ENCODE peak calls at places on chromosomes 6 and 20, in ten cellular contexts. One of them, this sample, is unnamed.
A peak's percentile ranks its signal among the peaks of the same experiment; 100 is the strongest.

GRCh38 chr6:54717849-54718455 is 128.6 kb upstream of the FAM83B start:
- DNase-seq in Right ventricle myocardium superior: no peak
- DNase-seq in activated T-helper 1 cell treated with anti-CD3 and anti-CD28 coated beads, Interleukin-12 subunit alpha, Interleukin-12 subunit beta, Interleukin-2, Interleukin-4 antibody, amounts not matched to agents 30 ng/mL and 10 ng/mL and 1 ng/mL, durations not matched to agents 14 hours and 24 hours and 36 hours: no peak
- DNase-seq in AML-193: peak; percentile 58
- DNase-seq in germinal center: peak; percentile 11
- DNase-seq in activated T-helper 9 cell treated with anti-CD3 and anti-CD28 coated beads, Interleukin-2, amount 50 U/mL, for 16 hours: peak; percentile 2
- DNase-seq in stimulated activated CD4-positive, alpha-beta T cell treated with anti-CD3 and anti-CD28 coated beads, TNF-alpha, amount 100 ng/mL, for 24 hours: peak; percentile 40
- DNase-seq in LHCN-M2: peak; percentile 21
- DNase-seq in HFF-Myc: peak; percentile 36
- DNase-seq in C1 segment of cervical spinal cord: no peak
- DNase-seq in this sample: peak; percentile 20

GRCh38 chr6:170459451-170459850 is 93.7 kb downstream of the PSMB1 start:
- DNase-seq in Right ventricle myocardium superior: no peak
- DNase-seq in activated T-helper 9 cell treated with anti-CD3 and anti-CD28 coated beads, Interleukin-2, amount 50 U/mL, for 16 hours: no peak
- DNase-seq in germinal center: peak; percentile 14
- DNase-seq in HFF-Myc: no peak
- DNase-seq in AML-193: no peak
- DNase-seq in C1 segment of cervical spinal cord: no peak
- DNase-seq in stimulated activated CD4-positive, alpha-beta T cell treated with anti-CD3 and anti-CD28 coated beads, TNF-alpha, amount 100 ng/mL, for 24 hours: peak; percentile 15
- DNase-seq in LHCN-M2: no peak
- DNase-seq in activated T-helper 1 cell treated with anti-CD3 and anti-CD28 coated beads, Interleukin-12 subunit alpha, Interleukin-12 subunit beta, Interleukin-2, Interleukin-4 antibody, amounts not matched to agents 30 ng/mL and 10 ng/mL and 1 ng/mL, durations not matched to agents 14 hours and 24 hours and 36 hours: no peak
- DNase-seq in this sample: peak; percentile 32

GRCh38 chr6:158630944-158631616 is 13.5 kb downstream of the DYNLT1 start:
- DNase-seq in activated T-helper 9 cell treated with anti-CD3 and anti-CD28 coated beads, Interleukin-2, amount 50 U/mL, for 16 hours: no peak
- DNase-seq in germinal center: no peak
- DNase-seq in activated T-helper 1 cell treated with anti-CD3 and anti-CD28 coated beads, Interleukin-12 subunit alpha, Interleukin-12 subunit beta, Interleukin-2, Interleukin-4 antibody, amounts not matched to agents 30 ng/mL and 10 ng/mL and 1 ng/mL, durations not matched to agents 14 hours and 24 hours and 36 hours: no peak
- DNase-seq in HFF-Myc: no peak
- DNase-seq in AML-193: no peak
- DNase-seq in Right ventricle myocardium superior: peak; percentile 85
- DNase-seq in C1 segment of cervical spinal cord: no peak
- DNase-seq in LHCN-M2: peak; percentile 32
- DNase-seq in stimulated activated CD4-positive, alpha-beta T cell treated with anti-CD3 and anti-CD28 coated beads, TNF-alpha, amount 100 ng/mL, for 24 hours: no peak
- DNase-seq in this sample: no peak

GRCh38 chr6:119620846-119621570 is 271.4 kb upstream of the MAN1A1 start:
- DNase-seq in LHCN-M2: peak; percentile 93
- DNase-seq in C1 segment of cervical spinal cord: no peak
- DNase-seq in activated T-helper 1 cell treated with anti-CD3 and anti-CD28 coated beads, Interleukin-12 subunit alpha, Interleukin-12 subunit beta, Interleukin-2, Interleukin-4 antibody, amounts not matched to agents 30 ng/mL and 10 ng/mL and 1 ng/mL, durations not matched to agents 14 hours and 24 hours and 36 hours: no peak
- DNase-seq in HFF-Myc: peak; percentile 35
- DNase-seq in germinal center: no peak
- DNase-seq in AML-193: no peak
- DNase-seq in activated T-helper 9 cell treated with anti-CD3 and anti-CD28 coated beads, Interleukin-2, amount 50 U/mL, for 16 hours: no peak
- DNase-seq in stimulated activated CD4-positive, alpha-beta T cell treated with anti-CD3 and anti-CD28 coated beads, TNF-alpha, amount 100 ng/mL, for 24 hours: no peak
- DNase-seq in Right ventricle myocardium superior: no peak
- DNase-seq in this sample: peak; percentile 93

GRCh38 chr20:63744574-63745423 is 5.2 kb downstream of the SLC2A4RG start:
- DNase-seq in germinal center: peak; percentile 3
- DNase-seq in activated T-helper 9 cell treated with anti-CD3 and anti-CD28 coated beads, Interleukin-2, amount 50 U/mL, for 16 hours: no peak
- DNase-seq in AML-193: no peak
- DNase-seq in stimulated activated CD4-positive, alpha-beta T cell treated with anti-CD3 and anti-CD28 coated beads, TNF-alpha, amount 100 ng/mL, for 24 hours: no peak
- DNase-seq in C1 segment of cervical spinal cord: no peak
- DNase-seq in LHCN-M2: no peak
- DNase-seq in Right ventricle myocardium superior: no peak
- DNase-seq in HFF-Myc: no peak
- DNase-seq in activated T-helper 1 cell treated with anti-CD3 and anti-CD28 coated beads, Interleukin-12 subunit alpha, Interleukin-12 subunit beta, Interleukin-2, Interleukin-4 antibody, amounts not matched to agents 30 ng/mL and 10 ng/mL and 1 ng/mL, durations not matched to agents 14 hours and 24 hours and 36 hours: no peak
- DNase-seq in this sample: no peak

GRCh38 chr20:46708172-46708860 is 1.1 kb upstream of the SLC2A10 start:
- DNase-seq in activated T-helper 1 cell treated with anti-CD3 and anti-CD28 coated beads, Interleukin-12 subunit alpha, Interleukin-12 subunit beta, Interleukin-2, Interleukin-4 antibody, amounts not matched to agents 30 ng/mL and 10 ng/mL and 1 ng/mL, durations not matched to agents 14 hours and 24 hours and 36 hours: no peak
- DNase-seq in stimulated activated CD4-positive, alpha-beta T cell treated with anti-CD3 and anti-CD28 coated beads, TNF-alpha, amount 100 ng/mL, for 24 hours: no peak
- DNase-seq in Right ventricle myocardium superior: no peak
- DNase-seq in LHCN-M2: no peak
- DNase-seq in C1 segment of cervical spinal cord: no peak
- DNase-seq in germinal center: no peak
- DNase-seq in HFF-Myc: no peak
- DNase-seq in activated T-helper 9 cell treated with anti-CD3 and anti-CD28 coated beads, Interleukin-2, amount 50 U/mL, for 16 hours: no peak
- DNase-seq in AML-193: no peak
- DNase-seq in this sample: no peak

GRCh38 chr20:5675103-5676091 is 74.8 kb upstream of the SHLD1 start:
- DNase-seq in C1 segment of cervical spinal cord: no peak
- DNase-seq in activated T-helper 1 cell treated with anti-CD3 and anti-CD28 coated beads, Interleukin-12 subunit alpha, Interleukin-12 subunit beta, Interleukin-2, Interleukin-4 antibody, amounts not matched to agents 30 ng/mL and 10 ng/mL and 1 ng/mL, durations not matched to agents 14 hours and 24 hours and 36 hours: no peak
- DNase-seq in Right ventricle myocardium superior: no peak
- DNase-seq in HFF-Myc: no peak
- DNase-seq in germinal center: peak; percentile 69
- DNase-seq in AML-193: peak; percentile 74
- DNase-seq in LHCN-M2: no peak
- DNase-seq in activated T-helper 9 cell treated with anti-CD3 and anti-CD28 coated beads, Interleukin-2, amount 50 U/mL, for 16 hours: no peak
- DNase-seq in stimulated activated CD4-positive, alpha-beta T cell treated with anti-CD3 and anti-CD28 coated beads, TNF-alpha, amount 100 ng/mL, for 24 hours: no peak
- DNase-seq in this sample: no peak

GRCh38 chr20:64212750-64213149 is 42.8 kb upstream of the PCMTD2 start:
- DNase-seq in germinal center: no peak
- DNase-seq in LHCN-M2: peak; percentile 12
- DNase-seq in activated T-helper 1 cell treated with anti-CD3 and anti-CD28 coated beads, Interleukin-12 subunit alpha, Interleukin-12 subunit beta, Interleukin-2, Interleukin-4 antibody, amounts not matched to agents 30 ng/mL and 10 ng/mL and 1 ng/mL, durations not matched to agents 14 hours and 24 hours and 36 hours: no peak
- DNase-seq in stimulated activated CD4-positive, alpha-beta T cell treated with anti-CD3 and anti-CD28 coated beads, TNF-alpha, amount 100 ng/mL, for 24 hours: no peak
- DNase-seq in Right ventricle myocardium superior: peak; percentile 80
- DNase-seq in C1 segment of cervical spinal cord: peak; percentile 18
- DNase-seq in activated T-helper 9 cell treated with anti-CD3 and anti-CD28 coated beads, Interleukin-2, amount 50 U/mL, for 16 hours: no peak
- DNase-seq in HFF-Myc: no peak
- DNase-seq in AML-193: no peak
- DNase-seq in this sample: peak; percentile 46

GRCh38 chr6:23533954-23534725 is 591.9 kb upstream of the NRSN1 start:
- DNase-seq in activated T-helper 9 cell treated with anti-CD3 and anti-CD28 coated beads, Interleukin-2, amount 50 U/mL, for 16 hours: no peak
- DNase-seq in C1 segment of cervical spinal cord: no peak
- DNase-seq in stimulated activated CD4-positive, alpha-beta T cell treated with anti-CD3 and anti-CD28 coated beads, TNF-alpha, amount 100 ng/mL, for 24 hours: no peak
- DNase-seq in AML-193: no peak
- DNase-seq in activated T-helper 1 cell treated with anti-CD3 and anti-CD28 coated beads, Interleukin-12 subunit alpha, Interleukin-12 subunit beta, Interleukin-2, Interleukin-4 antibody, amounts not matched to agents 30 ng/mL and 10 ng/mL and 1 ng/mL, durations not matched to agents 14 hours and 24 hours and 36 hours: no peak
- DNase-seq in germinal center: no peak
- DNase-seq in HFF-Myc: no peak
- DNase-seq in Right ventricle myocardium superior: no peak
- DNase-seq in LHCN-M2: no peak
- DNase-seq in this sample: peak; percentile 69

GRCh38 chr6:83183082-83183828 is 9.8 kb downstream of the PGM3 start:
- DNase-seq in activated T-helper 9 cell treated with anti-CD3 and anti-CD28 coated beads, Interleukin-2, amount 50 U/mL, for 16 hours: no peak
- DNase-seq in activated T-helper 1 cell treated with anti-CD3 and anti-CD28 coated beads, Interleukin-12 subunit alpha, Interleukin-12 subunit beta, Interleukin-2, Interleukin-4 antibody, amounts not matched to agents 30 ng/mL and 10 ng/mL and 1 ng/mL, durations not matched to agents 14 hours and 24 hours and 36 hours: no peak
- DNase-seq in AML-193: no peak
- DNase-seq in germinal center: no peak
- DNase-seq in stimulated activated CD4-positive, alpha-beta T cell treated with anti-CD3 and anti-CD28 coated beads, TNF-alpha, amount 100 ng/mL, for 24 hours: no peak
- DNase-seq in C1 segment of cervical spinal cord: no peak
- DNase-seq in LHCN-M2: peak; percentile 92
- DNase-seq in HFF-Myc: peak; percentile 39
- DNase-seq in Right ventricle myocardium superior: peak; percentile 39
- DNase-seq in this sample: peak; percentile 95

GRCh38 chr20:63517376-63518309 is 2.9 kb upstream of the PPDPF start:
- DNase-seq in activated T-helper 9 cell treated with anti-CD3 and anti-CD28 coated beads, Interleukin-2, amount 50 U/mL, for 16 hours: no peak
- DNase-seq in HFF-Myc: no peak
- DNase-seq in Right ventricle myocardium superior: no peak
- DNase-seq in activated T-helper 1 cell treated with anti-CD3 and anti-CD28 coated beads, Interleukin-12 subunit alpha, Interleukin-12 subunit beta, Interleukin-2, Interleukin-4 antibody, amounts not matched to agents 30 ng/mL and 10 ng/mL and 1 ng/mL, durations not matched to agents 14 hours and 24 hours and 36 hours: no peak
- DNase-seq in C1 segment of cervical spinal cord: no peak
- DNase-seq in germinal center: no peak
- DNase-seq in AML-193: no peak
- DNase-seq in stimulated activated CD4-positive, alpha-beta T cell treated with anti-CD3 and anti-CD28 coated beads, TNF-alpha, amount 100 ng/mL, for 24 hours: no peak
- DNase-seq in LHCN-M2: no peak
- DNase-seq in this sample: no peak

GRCh38 chr6:21522007-21522758 is 71.4 kb upstream of the SOX4 start:
- DNase-seq in Right ventricle myocardium superior: no peak
- DNase-seq in activated T-helper 9 cell treated with anti-CD3 and anti-CD28 coated beads, Interleukin-2, amount 50 U/mL, for 16 hours: no peak
- DNase-seq in C1 segment of cervical spinal cord: no peak
- DNase-seq in activated T-helper 1 cell treated with anti-CD3 and anti-CD28 coated beads, Interleukin-12 subunit alpha, Interleukin-12 subunit beta, Interleukin-2, Interleukin-4 antibody, amounts not matched to agents 30 ng/mL and 10 ng/mL and 1 ng/mL, durations not matched to agents 14 hours and 24 hours and 36 hours: no peak
- DNase-seq in stimulated activated CD4-positive, alpha-beta T cell treated with anti-CD3 and anti-CD28 coated beads, TNF-alpha, amount 100 ng/mL, for 24 hours: no peak
- DNase-seq in LHCN-M2: no peak
- DNase-seq in AML-193: no peak
- DNase-seq in germinal center: no peak
- DNase-seq in HFF-Myc: no peak
- DNase-seq in this sample: no peak

GRCh38 chr6:75151013-75151412 is 54.8 kb downstream of the COL12A1 start:
- DNase-seq in activated T-helper 9 cell treated with anti-CD3 and anti-CD28 coated beads, Interleukin-2, amount 50 U/mL, for 16 hours: no peak
- DNase-seq in activated T-helper 1 cell treated with anti-CD3 and anti-CD28 coated beads, Interleukin-12 subunit alpha, Interleukin-12 subunit beta, Interleukin-2, Interleukin-4 antibody, amounts not matched to agents 30 ng/mL and 10 ng/mL and 1 ng/mL, durations not matched to agents 14 hours and 24 hours and 36 hours: no peak
- DNase-seq in AML-193: no peak
- DNase-seq in germinal center: no peak
- DNase-seq in HFF-Myc: no peak
- DNase-seq in Right ventricle myocardium superior: no peak
- DNase-seq in stimulated activated CD4-positive, alpha-beta T cell treated with anti-CD3 and anti-CD28 coated beads, TNF-alpha, amount 100 ng/mL, for 24 hours: no peak
- DNase-seq in C1 segment of cervical spinal cord: no peak
- DNase-seq in LHCN-M2: no peak
- DNase-seq in this sample: peak; percentile 64

GRCh38 chr6:26640806-26641205 is 18.7 kb downstream of the ZNF322 start:
- DNase-seq in AML-193: no peak
- DNase-seq in C1 segment of cervical spinal cord: no peak
- DNase-seq in activated T-helper 1 cell treated with anti-CD3 and anti-CD28 coated beads, Interleukin-12 subunit alpha, Interleukin-12 subunit beta, Interleukin-2, Interleukin-4 antibody, amounts not matched to agents 30 ng/mL and 10 ng/mL and 1 ng/mL, durations not matched to agents 14 hours and 24 hours and 36 hours: no peak
- DNase-seq in HFF-Myc: no peak
- DNase-seq in stimulated activated CD4-positive, alpha-beta T cell treated with anti-CD3 and anti-CD28 coated beads, TNF-alpha, amount 100 ng/mL, for 24 hours: no peak
- DNase-seq in germinal center: no peak
- DNase-seq in Right ventricle myocardium superior: no peak
- DNase-seq in LHCN-M2: no peak
- DNase-seq in activated T-helper 9 cell treated with anti-CD3 and anti-CD28 coated beads, Interleukin-2, amount 50 U/mL, for 16 hours: no peak
- DNase-seq in this sample: no peak

GRCh38 chr20:25254986-25255680 is 7.2 kb downstream of the PYGB start:
- DNase-seq in AML-193: no peak
- DNase-seq in germinal center: no peak
- DNase-seq in C1 segment of cervical spinal cord: peak; percentile 61
- DNase-seq in Right ventricle myocardium superior: peak; percentile 77
- DNase-seq in activated T-helper 9 cell treated with anti-CD3 and anti-CD28 coated beads, Interleukin-2, amount 50 U/mL, for 16 hours: no peak
- DNase-seq in HFF-Myc: no peak
- DNase-seq in stimulated activated CD4-positive, alpha-beta T cell treated with anti-CD3 and anti-CD28 coated beads, TNF-alpha, amount 100 ng/mL, for 24 hours: no peak
- DNase-seq in LHCN-M2: no peak
- DNase-seq in activated T-helper 1 cell treated with anti-CD3 and anti-CD28 coated beads, Interleukin-12 subunit alpha, Interleukin-12 subunit beta, Interleukin-2, Interleukin-4 antibody, amounts not matched to agents 30 ng/mL and 10 ng/mL and 1 ng/mL, durations not matched to agents 14 hours and 24 hours and 36 hours: no peak
- DNase-seq in this sample: no peak

GRCh38 chr6:105592329-105592728 is 189.4 kb upstream of the PREP start:
- DNase-seq in Right ventricle myocardium superior: no peak
- DNase-seq in activated T-helper 1 cell treated with anti-CD3 and anti-CD28 coated beads, Interleukin-12 subunit alpha, Interleukin-12 subunit beta, Interleukin-2, Interleukin-4 antibody, amounts not matched to agents 30 ng/mL and 10 ng/mL and 1 ng/mL, durations not matched to agents 14 hours and 24 hours and 36 hours: no peak
- DNase-seq in AML-193: no peak
- DNase-seq in LHCN-M2: peak; percentile 65
- DNase-seq in C1 segment of cervical spinal cord: no peak
- DNase-seq in activated T-helper 9 cell treated with anti-CD3 and anti-CD28 coated beads, Interleukin-2, amount 50 U/mL, for 16 hours: no peak
- DNase-seq in germinal center: no peak
- DNase-seq in HFF-Myc: peak; percentile 85
- DNase-seq in stimulated activated CD4-positive, alpha-beta T cell treated with anti-CD3 and anti-CD28 coated beads, TNF-alpha, amount 100 ng/mL, for 24 hours: no peak
- DNase-seq in this sample: peak; percentile 79

GRCh38 chr6:44131880-44132279 is 4.5 kb downstream of the TMEM63B start:
- DNase-seq in AML-193: no peak
- DNase-seq in germinal center: no peak
- DNase-seq in activated T-helper 1 cell treated with anti-CD3 and anti-CD28 coated beads, Interleukin-12 subunit alpha, Interleukin-12 subunit beta, Interleukin-2, Interleukin-4 antibody, amounts not matched to agents 30 ng/mL and 10 ng/mL and 1 ng/mL, durations not matched to agents 14 hours and 24 hours and 36 hours: no peak
- DNase-seq in stimulated activated CD4-positive, alpha-beta T cell treated with anti-CD3 and anti-CD28 coated beads, TNF-alpha, amount 100 ng/mL, for 24 hours: no peak
- DNase-seq in Right ventricle myocardium superior: no peak
- DNase-seq in activated T-helper 9 cell treated with anti-CD3 and anti-CD28 coated beads, Interleukin-2, amount 50 U/mL, for 16 hours: no peak
- DNase-seq in LHCN-M2: no peak
- DNase-seq in C1 segment of cervical spinal cord: no peak
- DNase-seq in HFF-Myc: no peak
- DNase-seq in this sample: no peak

GRCh38 chr6:20630617-20631448 is 96.6 kb downstream of the CDKAL1 start:
- DNase-seq in stimulated activated CD4-positive, alpha-beta T cell treated with anti-CD3 and anti-CD28 coated beads, TNF-alpha, amount 100 ng/mL, for 24 hours: no peak
- DNase-seq in HFF-Myc: no peak
- DNase-seq in germinal center: no peak
- DNase-seq in LHCN-M2: no peak
- DNase-seq in activated T-helper 1 cell treated with anti-CD3 and anti-CD28 coated beads, Interleukin-12 subunit alpha, Interleukin-12 subunit beta, Interleukin-2, Interleukin-4 antibody, amounts not matched to agents 30 ng/mL and 10 ng/mL and 1 ng/mL, durations not matched to agents 14 hours and 24 hours and 36 hours: no peak
- DNase-seq in Right ventricle myocardium superior: no peak
- DNase-seq in activated T-helper 9 cell treated with anti-CD3 and anti-CD28 coated beads, Interleukin-2, amount 50 U/mL, for 16 hours: no peak
- DNase-seq in AML-193: no peak
- DNase-seq in C1 segment of cervical spinal cord: no peak
- DNase-seq in this sample: no peak

GRCh38 chr6:704037-704436 is 11.1 kb upstream of the EXOC2 start:
- DNase-seq in AML-193: no peak
- DNase-seq in LHCN-M2: no peak
- DNase-seq in activated T-helper 9 cell treated with anti-CD3 and anti-CD28 coated beads, Interleukin-2, amount 50 U/mL, for 16 hours: no peak
- DNase-seq in C1 segment of cervical spinal cord: no peak
- DNase-seq in activated T-helper 1 cell treated with anti-CD3 and anti-CD28 coated beads, Interleukin-12 subunit alpha, Interleukin-12 subunit beta, Interleukin-2, Interleukin-4 antibody, amounts not matched to agents 30 ng/mL and 10 ng/mL and 1 ng/mL, durations not matched to agents 14 hours and 24 hours and 36 hours: no peak
- DNase-seq in HFF-Myc: no peak
- DNase-seq in Right ventricle myocardium superior: no peak
- DNase-seq in germinal center: no peak
- DNase-seq in stimulated activated CD4-positive, alpha-beta T cell treated with anti-CD3 and anti-CD28 coated beads, TNF-alpha, amount 100 ng/mL, for 24 hours: no peak
- DNase-seq in this sample: peak; percentile 55

GRCh38 chr6:54037277-54037779 is 73.9 kb upstream of the MLIP start:
- DNase-seq in AML-193: no peak
- DNase-seq in LHCN-M2: no peak
- DNase-seq in Right ventricle myocardium superior: no peak
- DNase-seq in germinal center: no peak
- DNase-seq in HFF-Myc: no peak
- DNase-seq in stimulated activated CD4-positive, alpha-beta T cell treated with anti-CD3 and anti-CD28 coated beads, TNF-alpha, amount 100 ng/mL, for 24 hours: no peak
- DNase-seq in C1 segment of cervical spinal cord: no peak
- DNase-seq in activated T-helper 9 cell treated with anti-CD3 and anti-CD28 coated beads, Interleukin-2, amount 50 U/mL, for 16 hours: no peak
- DNase-seq in activated T-helper 1 cell treated with anti-CD3 and anti-CD28 coated beads, Interleukin-12 subunit alpha, Interleukin-12 subunit beta, Interleukin-2, Interleukin-4 antibody, amounts not matched to agents 30 ng/mL and 10 ng/mL and 1 ng/mL, durations not matched to agents 14 hours and 24 hours and 36 hours: no peak
- DNase-seq in this sample: peak; percentile 12

GRCh38 chr6:37192669-37193068 is 22.7 kb downstream of the PIM1 start:
- DNase-seq in LHCN-M2: no peak
- DNase-seq in activated T-helper 9 cell treated with anti-CD3 and anti-CD28 coated beads, Interleukin-2, amount 50 U/mL, for 16 hours: no peak
- DNase-seq in activated T-helper 1 cell treated with anti-CD3 and anti-CD28 coated beads, Interleukin-12 subunit alpha, Interleukin-12 subunit beta, Interleukin-2, Interleukin-4 antibody, amounts not matched to agents 30 ng/mL and 10 ng/mL and 1 ng/mL, durations not matched to agents 14 hours and 24 hours and 36 hours: no peak
- DNase-seq in stimulated activated CD4-positive, alpha-beta T cell treated with anti-CD3 and anti-CD28 coated beads, TNF-alpha, amount 100 ng/mL, for 24 hours: no peak
- DNase-seq in Right ventricle myocardium superior: no peak
- DNase-seq in HFF-Myc: no peak
- DNase-seq in AML-193: no peak
- DNase-seq in C1 segment of cervical spinal cord: no peak
- DNase-seq in germinal center: no peak
- DNase-seq in this sample: no peak

GRCh38 chr6:3336859-3337515 is 78.2 kb downstream of the PSMG4 start:
- DNase-seq in C1 segment of cervical spinal cord: no peak
- DNase-seq in HFF-Myc: no peak
- DNase-seq in stimulated activated CD4-positive, alpha-beta T cell treated with anti-CD3 and anti-CD28 coated beads, TNF-alpha, amount 100 ng/mL, for 24 hours: no peak
- DNase-seq in activated T-helper 1 cell treated with anti-CD3 and anti-CD28 coated beads, Interleukin-12 subunit alpha, Interleukin-12 subunit beta, Interleukin-2, Interleukin-4 antibody, amounts not matched to agents 30 ng/mL and 10 ng/mL and 1 ng/mL, durations not matched to agents 14 hours and 24 hours and 36 hours: no peak
- DNase-seq in LHCN-M2: no peak
- DNase-seq in activated T-helper 9 cell treated with anti-CD3 and anti-CD28 coated beads, Interleukin-2, amount 50 U/mL, for 16 hours: no peak
- DNase-seq in germinal center: no peak
- DNase-seq in AML-193: no peak
- DNase-seq in Right ventricle myocardium superior: no peak
- DNase-seq in this sample: no peak

GRCh38 chr6:40512340-40512739 is 74.8 kb downstream of the LRFN2 start:
- DNase-seq in activated T-helper 1 cell treated with anti-CD3 and anti-CD28 coated beads, Interleukin-12 subunit alpha, Interleukin-12 subunit beta, Interleukin-2, Interleukin-4 antibody, amounts not matched to agents 30 ng/mL and 10 ng/mL and 1 ng/mL, durations not matched to agents 14 hours and 24 hours and 36 hours: no peak
- DNase-seq in HFF-Myc: no peak
- DNase-seq in germinal center: no peak
- DNase-seq in activated T-helper 9 cell treated with anti-CD3 and anti-CD28 coated beads, Interleukin-2, amount 50 U/mL, for 16 hours: no peak
- DNase-seq in C1 segment of cervical spinal cord: no peak
- DNase-seq in stimulated activated CD4-positive, alpha-beta T cell treated with anti-CD3 and anti-CD28 coated beads, TNF-alpha, amount 100 ng/mL, for 24 hours: no peak
- DNase-seq in Right ventricle myocardium superior: no peak
- DNase-seq in AML-193: no peak
- DNase-seq in LHCN-M2: no peak
- DNase-seq in this sample: no peak

GRCh38 chr6:119346450-119346849 is 3.1 kb downstream of the MAN1A1 start:
- DNase-seq in HFF-Myc: no peak
- DNase-seq in activated T-helper 1 cell treated with anti-CD3 and anti-CD28 coated beads, Interleukin-12 subunit alpha, Interleukin-12 subunit beta, Interleukin-2, Interleukin-4 antibody, amounts not matched to agents 30 ng/mL and 10 ng/mL and 1 ng/mL, durations not matched to agents 14 hours and 24 hours and 36 hours: no peak
- DNase-seq in LHCN-M2: no peak
- DNase-seq in Right ventricle myocardium superior: no peak
- DNase-seq in AML-193: no peak
- DNase-seq in C1 segment of cervical spinal cord: no peak
- DNase-seq in activated T-helper 9 cell treated with anti-CD3 and anti-CD28 coated beads, Interleukin-2, amount 50 U/mL, for 16 hours: no peak
- DNase-seq in stimulated activated CD4-positive, alpha-beta T cell treated with anti-CD3 and anti-CD28 coated beads, TNF-alpha, amount 100 ng/mL, for 24 hours: no peak
- DNase-seq in germinal center: no peak
- DNase-seq in this sample: no peak

GRCh38 chr6:98975331-98975891 is 27.7 kb upstream of the FBXL4 start:
- DNase-seq in stimulated activated CD4-positive, alpha-beta T cell treated with anti-CD3 and anti-CD28 coated beads, TNF-alpha, amount 100 ng/mL, for 24 hours: no peak
- DNase-seq in LHCN-M2: no peak
- DNase-seq in activated T-helper 1 cell treated with anti-CD3 and anti-CD28 coated beads, Interleukin-12 subunit alpha, Interleukin-12 subunit beta, Interleukin-2, Interleukin-4 antibody, amounts not matched to agents 30 ng/mL and 10 ng/mL and 1 ng/mL, durations not matched to agents 14 hours and 24 hours and 36 hours: no peak
- DNase-seq in HFF-Myc: no peak
- DNase-seq in C1 segment of cervical spinal cord: no peak
- DNase-seq in AML-193: no peak
- DNase-seq in Right ventricle myocardium superior: no peak
- DNase-seq in activated T-helper 9 cell treated with anti-CD3 and anti-CD28 coated beads, Interleukin-2, amount 50 U/mL, for 16 hours: no peak
- DNase-seq in germinal center: no peak
- DNase-seq in this sample: no peak

GRCh38 chr6:1347187-1347560 is 35.3 kb downstream of the FOXQ1 start:
- DNase-seq in HFF-Myc: no peak
- DNase-seq in stimulated activated CD4-positive, alpha-beta T cell treated with anti-CD3 and anti-CD28 coated beads, TNF-alpha, amount 100 ng/mL, for 24 hours: no peak
- DNase-seq in AML-193: no peak
- DNase-seq in LHCN-M2: no peak
- DNase-seq in Right ventricle myocardium superior: no peak
- DNase-seq in activated T-helper 9 cell treated with anti-CD3 and anti-CD28 coated beads, Interleukin-2, amount 50 U/mL, for 16 hours: no peak
- DNase-seq in C1 segment of cervical spinal cord: no peak
- DNase-seq in germinal center: no peak
- DNase-seq in activated T-helper 1 cell treated with anti-CD3 and anti-CD28 coated beads, Interleukin-12 subunit alpha, Interleukin-12 subunit beta, Interleukin-2, Interleukin-4 antibody, amounts not matched to agents 30 ng/mL and 10 ng/mL and 1 ng/mL, durations not matched to agents 14 hours and 24 hours and 36 hours: no peak
- DNase-seq in this sample: no peak

This sample was measured in HCEC 1CT.